ENCODE peak calls at places on chromosomes 3 and 15, in nine cellular contexts. One of them, this sample, is unnamed.

GRCh38 chr15:98866503-98866902 is 141.1 kb downstream of the PGPEP1L start:
- DNase-seq in testis: peak
- DNase-seq in body of pancreas: no peak
- DNase-seq in coronary artery: no peak
- DNase-seq in aorta: no peak
- DNase-seq in CD8-positive, alpha-beta memory T cell: no peak
- DNase-seq in neuronal stem cell: no peak
- DNase-seq in mesenchymal stem cell: peak
- DNase-seq in A549: no peak
- DNase-seq in this sample: no peak

GRCh38 chr3:122982202-122983185 is 45.1 kb downstream of the SEMA5B start:
- DNase-seq in testis: no peak
- DNase-seq in body of pancreas: no peak
- DNase-seq in coronary artery: no peak
- DNase-seq in aorta: no peak
- DNase-seq in CD8-positive, alpha-beta memory T cell: no peak
- DNase-seq in neuronal stem cell: no peak
- DNase-seq in mesenchymal stem cell: no peak
- DNase-seq in A549: no peak
- DNase-seq in this sample: no peak

GRCh38 chr15:32859246-32859645 is 141.4 kb downstream of the GREM1 start:
- DNase-seq in testis: no peak
- DNase-seq in body of pancreas: no peak
- DNase-seq in coronary artery: no peak
- DNase-seq in aorta: no peak
- DNase-seq in CD8-positive, alpha-beta memory T cell: no peak
- DNase-seq in neuronal stem cell: no peak
- DNase-seq in mesenchymal stem cell: no peak
- DNase-seq in A549: no peak
- DNase-seq in this sample: no peak

GRCh38 chr3:133937061-133937686 is 41.5 kb upstream of the RAB6B start:
- DNase-seq in testis: no peak
- DNase-seq in body of pancreas: no peak
- DNase-seq in coronary artery: peak
- DNase-seq in aorta: no peak
- DNase-seq in CD8-positive, alpha-beta memory T cell: no peak
- DNase-seq in neuronal stem cell: no peak
- DNase-seq in mesenchymal stem cell: no peak
- DNase-seq in A549: no peak
- DNase-seq in this sample: no peak

GRCh38 chr3:48426944-48427629 is 2.8 kb downstream of the PLXNB1 start:
- DNase-seq in testis: peak
- DNase-seq in body of pancreas: no peak
- DNase-seq in coronary artery: no peak
- DNase-seq in aorta: no peak
- DNase-seq in CD8-positive, alpha-beta memory T cell: no peak
- DNase-seq in neuronal stem cell: no peak
- DNase-seq in mesenchymal stem cell: no peak
- DNase-seq in A549: no peak
- DNase-seq in this sample: no peak

GRCh38 chr3:143808999-143809700 is 39.1 kb downstream of the SLC9A9 start:
- DNase-seq in testis: no peak
- DNase-seq in body of pancreas: no peak
- DNase-seq in coronary artery: no peak
- DNase-seq in aorta: no peak
- DNase-seq in CD8-positive, alpha-beta memory T cell: no peak
- DNase-seq in neuronal stem cell: no peak
- DNase-seq in mesenchymal stem cell: no peak
- DNase-seq in A549: no peak
- DNase-seq in this sample: no peak

GRCh38 chr3:177973241-177973840 is 562.9 kb upstream of the KCNMB2 start:
- DNase-seq in testis: no peak
- DNase-seq in body of pancreas: no peak
- DNase-seq in coronary artery: no peak
- DNase-seq in aorta: no peak
- DNase-seq in CD8-positive, alpha-beta memory T cell: no peak
- DNase-seq in neuronal stem cell: no peak
- DNase-seq in mesenchymal stem cell: no peak
- DNase-seq in A549: no peak
- DNase-seq in this sample: no peak

GRCh38 chr3:148697311-148698189 is at the start of gene AGTR1:
- DNase-seq in testis: peak
- DNase-seq in body of pancreas: peak
- DNase-seq in coronary artery: peak
- DNase-seq in aorta: peak
- DNase-seq in CD8-positive, alpha-beta memory T cell: no peak
- DNase-seq in neuronal stem cell: peak
- DNase-seq in mesenchymal stem cell: peak
- DNase-seq in A549: peak
- DNase-seq in this sample: no peak

GRCh38 chr3:125670945-125671344 is 75.6 kb upstream of the OSBPL11 start:
- DNase-seq in testis: no peak
- DNase-seq in body of pancreas: no peak
- DNase-seq in coronary artery: no peak
- DNase-seq in aorta: no peak
- DNase-seq in CD8-positive, alpha-beta memory T cell: no peak
- DNase-seq in neuronal stem cell: no peak
- DNase-seq in mesenchymal stem cell: no peak
- DNase-seq in A549: no peak
- DNase-seq in this sample: no peak

GRCh38 chr3:43371494-43371893 is 85.2 kb downstream of the SNRK start:
- DNase-seq in testis: no peak
- DNase-seq in body of pancreas: no peak
- DNase-seq in coronary artery: no peak
- DNase-seq in aorta: no peak
- DNase-seq in CD8-positive, alpha-beta memory T cell: no peak
- DNase-seq in neuronal stem cell: no peak
- DNase-seq in mesenchymal stem cell: no peak
- DNase-seq in A549: no peak
- DNase-seq in this sample: no peak

GRCh38 chr15:94164202-94164807 is 67.1 kb upstream of the MCTP2 start:
- DNase-seq in testis: peak
- DNase-seq in body of pancreas: peak
- DNase-seq in coronary artery: no peak
- DNase-seq in aorta: no peak
- DNase-seq in CD8-positive, alpha-beta memory T cell: peak
- DNase-seq in neuronal stem cell: peak
- DNase-seq in mesenchymal stem cell: peak
- DNase-seq in A549: no peak
- DNase-seq in this sample: peak

GRCh38 chr3:181555681-181556080 is 156.0 kb upstream of the SOX2 start:
- DNase-seq in testis: no peak
- DNase-seq in body of pancreas: no peak
- DNase-seq in coronary artery: no peak
- DNase-seq in aorta: no peak
- DNase-seq in CD8-positive, alpha-beta memory T cell: no peak
- DNase-seq in neuronal stem cell: no peak
- DNase-seq in mesenchymal stem cell: no peak
- DNase-seq in A549: no peak
- DNase-seq in this sample: no peak

GRCh38 chr3:149339931-149340309 is 6.5 kb upstream of the TM4SF18 start:
- DNase-seq in testis: peak
- DNase-seq in body of pancreas: peak
- DNase-seq in coronary artery: peak
- DNase-seq in aorta: peak
- DNase-seq in CD8-positive, alpha-beta memory T cell: no peak
- DNase-seq in neuronal stem cell: no peak
- DNase-seq in mesenchymal stem cell: peak
- DNase-seq in A549: peak
- DNase-seq in this sample: no peak

GRCh38 chr3:194077602-194078001 is 58.3 kb upstream of the HES1 start:
- DNase-seq in testis: no peak
- DNase-seq in body of pancreas: no peak
- DNase-seq in coronary artery: no peak
- DNase-seq in aorta: no peak
- DNase-seq in CD8-positive, alpha-beta memory T cell: no peak
- DNase-seq in neuronal stem cell: no peak
- DNase-seq in mesenchymal stem cell: no peak
- DNase-seq in A549: no peak
- DNase-seq in this sample: no peak

GRCh38 chr15:49831206-49831965 is 210.5 kb downstream of the DTWD1 start:
- DNase-seq in testis: no peak
- DNase-seq in body of pancreas: peak
- DNase-seq in coronary artery: peak
- DNase-seq in aorta: peak
- DNase-seq in CD8-positive, alpha-beta memory T cell: no peak
- DNase-seq in neuronal stem cell: no peak
- DNase-seq in mesenchymal stem cell: peak
- DNase-seq in A549: no peak
- DNase-seq in this sample: no peak

GRCh38 chr3:194785315-194785714 is 99.6 kb downstream of the FAM43A start:
- DNase-seq in testis: no peak
- DNase-seq in body of pancreas: no peak
- DNase-seq in coronary artery: peak
- DNase-seq in aorta: no peak
- DNase-seq in CD8-positive, alpha-beta memory T cell: no peak
- DNase-seq in neuronal stem cell: no peak
- DNase-seq in mesenchymal stem cell: no peak
- DNase-seq in A549: no peak
- DNase-seq in this sample: no peak

GRCh38 chr3:141498592-141499223 is 11.9 kb downstream of the RASA2 start:
- DNase-seq in testis: no peak
- DNase-seq in body of pancreas: peak
- DNase-seq in coronary artery: no peak
- DNase-seq in aorta: peak
- DNase-seq in CD8-positive, alpha-beta memory T cell: peak
- DNase-seq in neuronal stem cell: no peak
- DNase-seq in mesenchymal stem cell: peak
- DNase-seq in A549: no peak
- DNase-seq in this sample: peak

DNA sequence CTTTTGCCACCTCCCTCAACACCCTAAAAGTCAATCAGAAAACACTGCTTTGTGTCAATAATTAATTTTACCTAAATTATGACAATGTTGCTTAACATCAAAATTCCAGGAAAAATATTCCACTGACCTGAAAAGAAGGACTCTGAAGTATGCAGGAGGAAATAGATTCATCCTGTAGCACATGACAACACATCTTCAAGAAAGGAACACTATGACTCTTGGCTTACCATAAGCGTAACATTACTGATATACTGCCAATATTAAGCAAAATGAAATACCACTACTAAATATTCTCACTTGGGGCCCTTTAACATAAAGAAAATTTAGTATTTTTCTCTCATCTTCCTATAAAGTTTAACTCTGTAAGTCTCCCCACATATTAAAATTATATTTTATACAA is 9.6 kb downstream of the SUCLG2 start:
- DNase-seq in testis: no peak
- DNase-seq in body of pancreas: no peak
- DNase-seq in coronary artery: no peak
- DNase-seq in aorta: no peak
- DNase-seq in CD8-positive, alpha-beta memory T cell: no peak
- DNase-seq in neuronal stem cell: no peak
- DNase-seq in mesenchymal stem cell: no peak
- DNase-seq in A549: no peak
- DNase-seq in this sample: no peak
- H3K4me3 ChIP-seq in testis: no peak
- H3K4me3 ChIP-seq in body of pancreas: no peak
- H3K4me3 ChIP-seq in coronary artery: no peak
- H3K4me3 ChIP-seq in aorta: no peak
- H3K4me3 ChIP-seq in CD8-positive, alpha-beta memory T cell: no peak
- H3K4me3 ChIP-seq in neuronal stem cell: no peak
- H3K4me3 ChIP-seq in mesenchymal stem cell: no peak
- H3K4me3 ChIP-seq in A549: no peak
- H3K4me3 ChIP-seq in this sample: no peak

GRCh38 chr3:40189118-40189517 is 120.4 kb upstream of the EIF1B start:
- DNase-seq in testis: no peak
- DNase-seq in body of pancreas: no peak
- DNase-seq in coronary artery: no peak
- DNase-seq in aorta: no peak
- DNase-seq in CD8-positive, alpha-beta memory T cell: no peak
- DNase-seq in neuronal stem cell: no peak
- DNase-seq in mesenchymal stem cell: no peak
- DNase-seq in A549: no peak
- DNase-seq in this sample: no peak
- H3K27ac ChIP-seq in testis: no peak
- H3K27ac ChIP-seq in body of pancreas: no peak
- H3K27ac ChIP-seq in coronary artery: no peak
- H3K27ac ChIP-seq in aorta: no peak
- H3K27ac ChIP-seq in CD8-positive, alpha-beta memory T cell: no peak
- H3K27ac ChIP-seq in neuronal stem cell: no peak
- H3K27ac ChIP-seq in mesenchymal stem cell: no peak
- H3K27ac ChIP-seq in A549: no peak
- H3K27ac ChIP-seq in this sample: no peak

DNA sequence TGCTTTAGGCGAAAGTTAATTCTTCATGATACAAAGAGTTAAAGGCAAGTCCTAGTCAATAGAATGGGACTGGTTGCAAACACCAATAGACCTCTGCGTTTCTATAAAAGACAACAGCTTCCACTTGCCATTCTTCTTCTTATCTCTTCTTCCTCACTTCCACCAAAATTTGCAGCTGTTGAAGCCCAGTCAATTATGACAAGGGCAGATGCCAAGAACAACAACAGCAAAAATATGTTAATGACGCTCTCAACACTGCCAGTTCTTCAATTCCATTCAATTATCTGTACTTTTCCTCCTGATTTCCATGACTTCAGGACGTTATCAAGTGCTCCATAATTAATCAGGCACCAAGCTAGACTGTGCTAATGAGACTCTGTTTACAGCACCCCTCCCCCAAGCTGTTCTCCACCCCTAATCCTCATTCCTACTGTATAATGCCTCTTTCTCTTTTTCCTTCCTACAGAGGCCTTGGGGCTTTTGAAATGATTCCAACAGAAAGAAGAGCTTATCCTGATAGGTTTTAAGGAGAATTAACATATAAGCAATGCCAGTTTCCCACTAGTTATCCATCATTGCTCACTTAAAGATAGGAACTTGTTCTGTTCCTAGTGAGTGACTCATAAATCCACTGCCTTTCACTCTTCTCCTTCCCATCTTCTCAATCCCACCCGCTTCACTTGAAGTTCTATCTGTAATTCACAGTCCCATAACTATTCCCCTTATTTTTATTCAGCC is 1160.4 kb downstream of the IGSF11 start:
- DNase-seq in testis: peak
- DNase-seq in body of pancreas: no peak
- DNase-seq in coronary artery: no peak
- DNase-seq in aorta: no peak
- DNase-seq in CD8-positive, alpha-beta memory T cell: no peak
- DNase-seq in neuronal stem cell: no peak
- DNase-seq in mesenchymal stem cell: peak
- DNase-seq in A549: no peak
- DNase-seq in this sample: no peak
- H3K4me3 ChIP-seq in testis: no peak
- H3K4me3 ChIP-seq in body of pancreas: no peak
- H3K4me3 ChIP-seq in coronary artery: no peak
- H3K4me3 ChIP-seq in aorta: no peak
- H3K4me3 ChIP-seq in CD8-positive, alpha-beta memory T cell: no peak
- H3K4me3 ChIP-seq in neuronal stem cell: no peak
- H3K4me3 ChIP-seq in mesenchymal stem cell: no peak
- H3K4me3 ChIP-seq in A549: no peak
- H3K4me3 ChIP-seq in this sample: no peak

DNA sequence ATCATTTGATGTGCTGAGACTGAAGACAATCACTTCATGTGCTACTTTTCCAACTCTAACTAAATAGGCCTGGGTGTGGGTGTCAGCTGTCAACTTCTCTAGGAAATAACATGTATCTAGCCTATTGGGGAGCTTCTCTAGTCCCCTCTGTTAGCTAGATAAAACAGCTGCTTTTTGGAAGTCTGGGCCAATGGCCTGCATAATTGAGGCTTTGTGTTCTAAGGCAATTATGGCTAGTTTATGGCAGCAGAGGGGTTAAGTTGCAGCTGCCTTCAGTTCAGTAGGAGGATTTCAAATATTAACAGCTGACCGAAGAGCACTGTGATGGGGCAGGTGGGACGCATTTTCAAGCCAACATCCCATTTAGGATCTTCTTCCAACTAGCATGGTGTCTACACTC is 6.3 kb downstream of the COL8A1 start:
- DNase-seq in testis: no peak
- DNase-seq in body of pancreas: no peak
- DNase-seq in coronary artery: no peak
- DNase-seq in aorta: no peak
- DNase-seq in CD8-positive, alpha-beta memory T cell: no peak
- DNase-seq in neuronal stem cell: no peak
- DNase-seq in mesenchymal stem cell: no peak
- DNase-seq in A549: no peak
- DNase-seq in this sample: no peak
- H3K27ac ChIP-seq in testis: no peak
- H3K27ac ChIP-seq in body of pancreas: no peak
- H3K27ac ChIP-seq in coronary artery: peak
- H3K27ac ChIP-seq in aorta: no peak
- H3K27ac ChIP-seq in CD8-positive, alpha-beta memory T cell: no peak
- H3K27ac ChIP-seq in neuronal stem cell: no peak
- H3K27ac ChIP-seq in mesenchymal stem cell: peak
- H3K27ac ChIP-seq in A549: no peak
- H3K27ac ChIP-seq in this sample: no peak